ENCODE peak calls at places on chromosomes 4 and X, in ten cellular contexts. I is BE2C; Q is activated CD8-positive, alpha-beta T cell treated with anti-CD3 and anti-CD28 coated beads for 36 hours; H is left ventricle myocardium inferior; L is PC-3; P is A549; R is hepatocyte; W is GM13976; Y is lung; Z is neural progenitor cell. G is an unnamed sample.

GRCh38 chr4:100462206-100462605 is 55.6 kb downstream of the EMCN start:
- DNase-seq in I (no peak), Q (no peak), H (no peak), L (peak), P (no peak), R (no peak), W (no peak), Y (no peak), Z (no peak), G (no peak)

GRCh38 chrX:133660356-133660755 is 245.1 kb upstream of the GPC4 start:
- DNase-seq in I (no peak), Q (no peak), H (no peak), L (peak), P (no peak), R (no peak), W (no peak), Y (no peak), Z (no peak), G (no peak)

GRCh38 chr4:146585761-146586333 is 52.8 kb upstream of the POU4F2 start:
- DNase-seq in I (no peak), Q (no peak), H (no peak), L (no peak), P (no peak), R (peak), W (no peak), Y (no peak), Z (no peak), G (no peak)

GRCh38 chr4:14562901-14563300 is 439.4 kb upstream of the CPEB2 start:
- DNase-seq in I (no peak), Q (no peak), H (no peak), L (no peak), P (no peak), R (no peak), W (no peak), Y (no peak), Z (no peak), G (no peak)

GRCh38 chrX:57232658-57233360 is 53.7 kb upstream of the FAAH2 start:
- DNase-seq in I (no peak), Q (no peak), H (no peak), L (no peak), P (no peak), R (no peak), W (peak), Y (no peak), Z (no peak), G (no peak)

GRCh38 chrX:17262123-17262522 is 112.9 kb upstream of the NHS start:
- DNase-seq in I (no peak), Q (no peak), H (no peak), L (no peak), P (no peak), R (no peak), W (no peak), Y (no peak), Z (no peak), G (no peak)

GRCh38 chrX:136646602-136647239 is 1.2 kb upstream of the CD40LG start:
- DNase-seq in I (no peak), Q (peak), H (no peak), L (no peak), P (no peak), R (no peak), W (no peak), Y (no peak), Z (no peak), G (no peak)

GRCh38 chr4:156329779-156330178 is 376.1 kb upstream of the CTSO start:
- DNase-seq in I (no peak), Q (no peak), H (no peak), L (peak), P (no peak), R (no peak), W (no peak), Y (no peak), Z (no peak), G (no peak)

GRCh38 chr4:66489370-66489769 is 819.1 kb upstream of the EPHA5 start:
- DNase-seq in I (no peak), Q (no peak), H (no peak), L (peak), P (no peak), R (no peak), W (no peak), Y (no peak), Z (no peak), G (no peak)

DNA sequence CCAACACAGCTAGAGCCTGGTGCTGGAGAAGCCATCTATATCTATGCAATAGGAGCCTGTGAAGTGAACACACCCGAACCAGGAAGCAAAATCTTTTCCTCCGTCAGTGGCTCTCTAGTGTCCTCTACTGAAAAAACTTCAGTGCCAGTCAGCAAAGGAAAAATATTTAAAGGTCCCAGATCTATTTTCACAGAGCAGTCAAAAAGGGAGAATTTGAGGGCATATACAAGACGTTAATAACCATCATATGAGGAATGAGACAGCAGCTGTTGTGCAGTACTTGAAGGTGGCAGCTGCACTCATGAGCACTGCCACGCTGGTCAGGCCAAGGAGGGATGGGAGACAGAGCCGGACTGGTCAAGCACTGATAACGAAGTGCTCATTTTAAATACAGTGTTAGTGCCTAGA is 14.4 kb downstream of the MCUB start:
- DNase-seq in I (no peak), Q (no peak), H (no peak), L (peak), P (peak), R (peak), W (no peak), Y (no peak), Z (no peak), G (no peak)
- TF ChIP-seq CTCF in I (peak), Q (no peak), H (peak), L (peak), P (peak), R (peak), W (no peak), Y (no peak), Z (peak), G (peak)

DNA sequence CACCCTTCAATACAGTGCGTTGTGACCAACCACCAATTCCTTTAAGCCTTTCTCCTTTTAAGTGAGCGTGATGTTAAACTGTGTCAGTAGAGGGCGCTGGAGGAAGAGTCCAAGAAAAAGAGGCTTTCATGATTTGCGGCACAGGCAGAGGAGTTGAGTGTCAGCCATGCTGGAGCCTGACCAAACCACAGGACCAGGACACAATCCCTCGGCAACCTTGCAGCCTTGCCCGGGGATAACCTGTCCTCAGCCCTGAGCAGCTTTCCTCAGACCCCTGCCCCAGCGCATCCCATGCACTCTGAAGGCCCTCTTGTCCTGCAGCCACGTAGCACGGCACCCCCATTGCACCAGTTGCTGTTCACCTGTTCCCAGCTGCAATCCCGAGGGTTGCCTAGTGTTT is 53.5 kb upstream of the SMIM31 start:
- DNase-seq in I (peak), Q (peak), H (no peak), L (peak), P (peak), R (no peak), W (no peak), Y (no peak), Z (peak), G (no peak)
- TF ChIP-seq CTCF in I (peak), Q (no peak), H (peak), L (peak), P (no peak), R (no peak), W (peak), Y (no peak), Z (peak), G (peak)

DNA sequence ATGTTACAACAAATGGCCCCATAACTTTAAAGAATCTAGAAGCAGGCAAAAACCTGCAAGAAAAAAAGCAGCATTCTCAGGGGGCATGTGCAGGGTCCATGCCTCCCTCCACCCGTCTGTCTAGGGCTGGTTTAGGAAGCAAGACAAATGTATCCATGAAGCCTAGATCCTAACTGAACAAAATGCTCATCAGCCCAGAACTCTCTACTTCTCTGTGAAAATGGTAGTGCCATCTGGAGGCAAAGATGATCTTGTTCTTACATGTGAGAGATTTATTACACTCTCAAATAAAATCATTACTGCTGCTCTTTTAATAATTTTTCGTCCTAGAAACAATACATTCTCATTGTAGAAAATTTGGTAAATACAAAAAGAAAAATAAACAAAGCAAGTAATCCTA is 26.7 kb downstream of the NR3C2 start:
- DNase-seq in I (peak), Q (no peak), H (no peak), L (peak), P (no peak), R (no peak), W (no peak), Y (no peak), Z (peak), G (no peak)
- TF ChIP-seq CTCF in I (peak), Q (peak), H (peak), L (peak), P (no peak), R (peak), W (no peak), Y (no peak), Z (peak), G (no peak)

GRCh38 chr4:106982711-106983211 is 53.4 kb downstream of the DKK2 start:
- DNase-seq in I (no peak), Q (no peak), H (no peak), L (no peak), P (no peak), R (no peak), W (no peak), Y (no peak), Z (no peak), G (no peak)
- TF ChIP-seq CTCF in I (no peak), Q (peak), H (no peak), L (no peak), P (no peak), R (no peak), W (no peak), Y (no peak), Z (no peak), G (no peak)

G was measured in GM12864.